ENCODE peak calls at places on chromosomes 1 and 21, in seven cellular contexts. One of them, this sample, is unnamed.

GRCh38 chr1:93437976-93438605 is 9.8 kb upstream of the FNBP1L start:
- DNase-seq in stimulated activated CD8-positive, alpha-beta memory T cell treated with anti-CD3 and anti-CD28 coated beads, Interleukin-15, amount 100 ng/mL, for 1 hour: no peak
- DNase-seq in smooth muscle cell of the brain vasculature: peak; percentile 18
- DNase-seq in activated CD4-positive, alpha-beta T cell treated with anti-CD3 and anti-CD28 coated beads, Interleukin-2, amount 50 U/mL, for 48 hours: no peak
- DNase-seq in activated naive CD4-positive, alpha-beta T cell: no peak
- DNase-seq in effector memory CD4-positive, alpha-beta T cell: no peak
- DNase-seq in coronary artery: no peak
- DNase-seq in this sample: peak; percentile 45

GRCh38 chr1:3407021-3407420 is 47.4 kb upstream of the ARHGEF16 start:
- DNase-seq in stimulated activated CD8-positive, alpha-beta memory T cell treated with anti-CD3 and anti-CD28 coated beads, Interleukin-15, amount 100 ng/mL, for 1 hour: no peak
- DNase-seq in coronary artery: no peak
- DNase-seq in activated naive CD4-positive, alpha-beta T cell: no peak
- DNase-seq in smooth muscle cell of the brain vasculature: no peak
- DNase-seq in effector memory CD4-positive, alpha-beta T cell: no peak
- DNase-seq in activated CD4-positive, alpha-beta T cell treated with anti-CD3 and anti-CD28 coated beads, Interleukin-2, amount 50 U/mL, for 48 hours: no peak
- DNase-seq in this sample: no peak

GRCh38 chr21:44086636-44087425 is 20.4 kb upstream of the PWP2 start:
- DNase-seq in effector memory CD4-positive, alpha-beta T cell: no peak
- DNase-seq in coronary artery: peak; percentile 40
- DNase-seq in activated CD4-positive, alpha-beta T cell treated with anti-CD3 and anti-CD28 coated beads, Interleukin-2, amount 50 U/mL, for 48 hours: no peak
- DNase-seq in smooth muscle cell of the brain vasculature: no peak
- DNase-seq in stimulated activated CD8-positive, alpha-beta memory T cell treated with anti-CD3 and anti-CD28 coated beads, Interleukin-15, amount 100 ng/mL, for 1 hour: no peak
- DNase-seq in activated naive CD4-positive, alpha-beta T cell: no peak
- DNase-seq in this sample: no peak

GRCh38 chr1:232922475-232922874 is 27.9 kb upstream of the NTPCR start:
- DNase-seq in effector memory CD4-positive, alpha-beta T cell: no peak
- DNase-seq in stimulated activated CD8-positive, alpha-beta memory T cell treated with anti-CD3 and anti-CD28 coated beads, Interleukin-15, amount 100 ng/mL, for 1 hour: no peak
- DNase-seq in coronary artery: no peak
- DNase-seq in activated naive CD4-positive, alpha-beta T cell: no peak
- DNase-seq in activated CD4-positive, alpha-beta T cell treated with anti-CD3 and anti-CD28 coated beads, Interleukin-2, amount 50 U/mL, for 48 hours: no peak
- DNase-seq in smooth muscle cell of the brain vasculature: no peak
- DNase-seq in this sample: no peak

GRCh38 chr1:89808429-89809117 is 12.3 kb upstream of the LRRC8D start:
- DNase-seq in stimulated activated CD8-positive, alpha-beta memory T cell treated with anti-CD3 and anti-CD28 coated beads, Interleukin-15, amount 100 ng/mL, for 1 hour: no peak
- DNase-seq in activated CD4-positive, alpha-beta T cell treated with anti-CD3 and anti-CD28 coated beads, Interleukin-2, amount 50 U/mL, for 48 hours: no peak
- DNase-seq in effector memory CD4-positive, alpha-beta T cell: no peak
- DNase-seq in smooth muscle cell of the brain vasculature: no peak
- DNase-seq in activated naive CD4-positive, alpha-beta T cell: no peak
- DNase-seq in coronary artery: no peak
- DNase-seq in this sample: peak; percentile 36

GRCh38 chr1:112316254-112316653 is 79.8 kb upstream of the CTTNBP2NL start:
- DNase-seq in coronary artery: no peak
- DNase-seq in effector memory CD4-positive, alpha-beta T cell: no peak
- DNase-seq in smooth muscle cell of the brain vasculature: no peak
- DNase-seq in stimulated activated CD8-positive, alpha-beta memory T cell treated with anti-CD3 and anti-CD28 coated beads, Interleukin-15, amount 100 ng/mL, for 1 hour: no peak
- DNase-seq in activated CD4-positive, alpha-beta T cell treated with anti-CD3 and anti-CD28 coated beads, Interleukin-2, amount 50 U/mL, for 48 hours: no peak
- DNase-seq in activated naive CD4-positive, alpha-beta T cell: no peak
- DNase-seq in this sample: no peak

GRCh38 chr1:182670032-182670431 is 14.4 kb downstream of the RGS8 start:
- DNase-seq in coronary artery: no peak
- DNase-seq in activated naive CD4-positive, alpha-beta T cell: no peak
- DNase-seq in effector memory CD4-positive, alpha-beta T cell: no peak
- DNase-seq in smooth muscle cell of the brain vasculature: no peak
- DNase-seq in stimulated activated CD8-positive, alpha-beta memory T cell treated with anti-CD3 and anti-CD28 coated beads, Interleukin-15, amount 100 ng/mL, for 1 hour: no peak
- DNase-seq in activated CD4-positive, alpha-beta T cell treated with anti-CD3 and anti-CD28 coated beads, Interleukin-2, amount 50 U/mL, for 48 hours: no peak
- DNase-seq in this sample: no peak

GRCh38 chr1:32361674-32362473 is 411 bp downstream of the FAM229A start:
- DNase-seq in smooth muscle cell of the brain vasculature: no peak
- DNase-seq in coronary artery: peak; percentile 77
- DNase-seq in stimulated activated CD8-positive, alpha-beta memory T cell treated with anti-CD3 and anti-CD28 coated beads, Interleukin-15, amount 100 ng/mL, for 1 hour: no peak
- DNase-seq in effector memory CD4-positive, alpha-beta T cell: no peak
- DNase-seq in activated naive CD4-positive, alpha-beta T cell: peak; percentile 8
- DNase-seq in activated CD4-positive, alpha-beta T cell treated with anti-CD3 and anti-CD28 coated beads, Interleukin-2, amount 50 U/mL, for 48 hours: peak; percentile 51
- DNase-seq in this sample: no peak

GRCh38 chr1:10720635-10721034 is 75.8 kb downstream of the CASZ1 start:
- DNase-seq in activated naive CD4-positive, alpha-beta T cell: no peak
- DNase-seq in stimulated activated CD8-positive, alpha-beta memory T cell treated with anti-CD3 and anti-CD28 coated beads, Interleukin-15, amount 100 ng/mL, for 1 hour: no peak
- DNase-seq in smooth muscle cell of the brain vasculature: no peak
- DNase-seq in coronary artery: no peak
- DNase-seq in activated CD4-positive, alpha-beta T cell treated with anti-CD3 and anti-CD28 coated beads, Interleukin-2, amount 50 U/mL, for 48 hours: no peak
- DNase-seq in effector memory CD4-positive, alpha-beta T cell: no peak
- DNase-seq in this sample: no peak

GRCh38 chr1:246041360-246041759 is 465.7 kb downstream of the SMYD3 start:
- DNase-seq in activated naive CD4-positive, alpha-beta T cell: no peak
- DNase-seq in smooth muscle cell of the brain vasculature: no peak
- DNase-seq in activated CD4-positive, alpha-beta T cell treated with anti-CD3 and anti-CD28 coated beads, Interleukin-2, amount 50 U/mL, for 48 hours: no peak
- DNase-seq in stimulated activated CD8-positive, alpha-beta memory T cell treated with anti-CD3 and anti-CD28 coated beads, Interleukin-15, amount 100 ng/mL, for 1 hour: no peak
- DNase-seq in effector memory CD4-positive, alpha-beta T cell: no peak
- DNase-seq in coronary artery: no peak
- DNase-seq in this sample: no peak

GRCh38 chr21:31447477-31447876 is 103.4 kb upstream of the TIAM1 start:
- DNase-seq in stimulated activated CD8-positive, alpha-beta memory T cell treated with anti-CD3 and anti-CD28 coated beads, Interleukin-15, amount 100 ng/mL, for 1 hour: no peak
- DNase-seq in activated CD4-positive, alpha-beta T cell treated with anti-CD3 and anti-CD28 coated beads, Interleukin-2, amount 50 U/mL, for 48 hours: no peak
- DNase-seq in effector memory CD4-positive, alpha-beta T cell: no peak
- DNase-seq in smooth muscle cell of the brain vasculature: no peak
- DNase-seq in coronary artery: no peak
- DNase-seq in activated naive CD4-positive, alpha-beta T cell: no peak
- DNase-seq in this sample: peak; percentile 46

GRCh38 chr1:56409112-56409691 is 170.2 kb downstream of the PLPP3 start:
- DNase-seq in smooth muscle cell of the brain vasculature: no peak
- DNase-seq in coronary artery: no peak
- DNase-seq in effector memory CD4-positive, alpha-beta T cell: no peak
- DNase-seq in stimulated activated CD8-positive, alpha-beta memory T cell treated with anti-CD3 and anti-CD28 coated beads, Interleukin-15, amount 100 ng/mL, for 1 hour: no peak
- DNase-seq in activated CD4-positive, alpha-beta T cell treated with anti-CD3 and anti-CD28 coated beads, Interleukin-2, amount 50 U/mL, for 48 hours: no peak
- DNase-seq in activated naive CD4-positive, alpha-beta T cell: no peak
- DNase-seq in this sample: no peak

GRCh38 chr1:214970016-214970415 is 112.5 kb upstream of the KCNK2 start:
- DNase-seq in coronary artery: no peak
- DNase-seq in smooth muscle cell of the brain vasculature: no peak
- DNase-seq in effector memory CD4-positive, alpha-beta T cell: no peak
- DNase-seq in stimulated activated CD8-positive, alpha-beta memory T cell treated with anti-CD3 and anti-CD28 coated beads, Interleukin-15, amount 100 ng/mL, for 1 hour: no peak
- DNase-seq in activated naive CD4-positive, alpha-beta T cell: no peak
- DNase-seq in activated CD4-positive, alpha-beta T cell treated with anti-CD3 and anti-CD28 coated beads, Interleukin-2, amount 50 U/mL, for 48 hours: no peak
- DNase-seq in this sample: no peak

GRCh38 chr1:205965039-205965630 is 21.9 kb upstream of the SLC26A9 start:
- DNase-seq in effector memory CD4-positive, alpha-beta T cell: no peak
- DNase-seq in smooth muscle cell of the brain vasculature: no peak
- DNase-seq in activated CD4-positive, alpha-beta T cell treated with anti-CD3 and anti-CD28 coated beads, Interleukin-2, amount 50 U/mL, for 48 hours: no peak
- DNase-seq in stimulated activated CD8-positive, alpha-beta memory T cell treated with anti-CD3 and anti-CD28 coated beads, Interleukin-15, amount 100 ng/mL, for 1 hour: no peak
- DNase-seq in coronary artery: no peak
- DNase-seq in activated naive CD4-positive, alpha-beta T cell: no peak
- DNase-seq in this sample: no peak

GRCh38 chr1:54273837-54274192 is 73.8 kb downstream of the MRPL37 start:
- DNase-seq in activated naive CD4-positive, alpha-beta T cell: no peak
- DNase-seq in activated CD4-positive, alpha-beta T cell treated with anti-CD3 and anti-CD28 coated beads, Interleukin-2, amount 50 U/mL, for 48 hours: no peak
- DNase-seq in coronary artery: no peak
- DNase-seq in effector memory CD4-positive, alpha-beta T cell: no peak
- DNase-seq in smooth muscle cell of the brain vasculature: peak; percentile 32
- DNase-seq in stimulated activated CD8-positive, alpha-beta memory T cell treated with anti-CD3 and anti-CD28 coated beads, Interleukin-15, amount 100 ng/mL, for 1 hour: no peak
- DNase-seq in this sample: peak; percentile 83

GRCh38 chr1:159804924-159805323 is 2.8 kb downstream of the FCRL6 start:
- DNase-seq in smooth muscle cell of the brain vasculature: no peak
- DNase-seq in stimulated activated CD8-positive, alpha-beta memory T cell treated with anti-CD3 and anti-CD28 coated beads, Interleukin-15, amount 100 ng/mL, for 1 hour: no peak
- DNase-seq in coronary artery: no peak
- DNase-seq in activated naive CD4-positive, alpha-beta T cell: no peak
- DNase-seq in effector memory CD4-positive, alpha-beta T cell: no peak
- DNase-seq in activated CD4-positive, alpha-beta T cell treated with anti-CD3 and anti-CD28 coated beads, Interleukin-2, amount 50 U/mL, for 48 hours: no peak
- DNase-seq in this sample: peak; percentile 64

GRCh38 chr1:160638926-160639325 is 7.9 kb downstream of the SLAMF1 start:
- DNase-seq in activated naive CD4-positive, alpha-beta T cell: no peak
- DNase-seq in activated CD4-positive, alpha-beta T cell treated with anti-CD3 and anti-CD28 coated beads, Interleukin-2, amount 50 U/mL, for 48 hours: no peak
- DNase-seq in coronary artery: no peak
- DNase-seq in effector memory CD4-positive, alpha-beta T cell: no peak
- DNase-seq in stimulated activated CD8-positive, alpha-beta memory T cell treated with anti-CD3 and anti-CD28 coated beads, Interleukin-15, amount 100 ng/mL, for 1 hour: no peak
- DNase-seq in smooth muscle cell of the brain vasculature: no peak
- DNase-seq in this sample: no peak

GRCh38 chr1:231387770-231388669 is 34.1 kb downstream of the EGLN1 start:
- DNase-seq in stimulated activated CD8-positive, alpha-beta memory T cell treated with anti-CD3 and anti-CD28 coated beads, Interleukin-15, amount 100 ng/mL, for 1 hour: no peak
- DNase-seq in smooth muscle cell of the brain vasculature: no peak
- DNase-seq in activated naive CD4-positive, alpha-beta T cell: no peak
- DNase-seq in coronary artery: no peak
- DNase-seq in effector memory CD4-positive, alpha-beta T cell: no peak
- DNase-seq in activated CD4-positive, alpha-beta T cell treated with anti-CD3 and anti-CD28 coated beads, Interleukin-2, amount 50 U/mL, for 48 hours: no peak
- DNase-seq in this sample: peak; percentile 73

GRCh38 chr21:38950388-38951094 is 144.8 kb downstream of the ETS2 start:
- DNase-seq in stimulated activated CD8-positive, alpha-beta memory T cell treated with anti-CD3 and anti-CD28 coated beads, Interleukin-15, amount 100 ng/mL, for 1 hour: no peak
- DNase-seq in activated naive CD4-positive, alpha-beta T cell: no peak
- DNase-seq in smooth muscle cell of the brain vasculature: no peak
- DNase-seq in effector memory CD4-positive, alpha-beta T cell: no peak
- DNase-seq in activated CD4-positive, alpha-beta T cell treated with anti-CD3 and anti-CD28 coated beads, Interleukin-2, amount 50 U/mL, for 48 hours: no peak
- DNase-seq in coronary artery: no peak
- DNase-seq in this sample: peak; percentile 37

GRCh38 chr1:206502403-206502802 is 4.9 kb upstream of the RASSF5 start:
- DNase-seq in activated naive CD4-positive, alpha-beta T cell: no peak
- DNase-seq in smooth muscle cell of the brain vasculature: no peak
- DNase-seq in activated CD4-positive, alpha-beta T cell treated with anti-CD3 and anti-CD28 coated beads, Interleukin-2, amount 50 U/mL, for 48 hours: no peak
- DNase-seq in coronary artery: no peak
- DNase-seq in stimulated activated CD8-positive, alpha-beta memory T cell treated with anti-CD3 and anti-CD28 coated beads, Interleukin-15, amount 100 ng/mL, for 1 hour: no peak
- DNase-seq in effector memory CD4-positive, alpha-beta T cell: no peak
- DNase-seq in this sample: no peak

This sample was measured in A172.